ENCODE peak calls at places on chromosomes 3 and 15, in six cellular contexts. One of them, this sample, is unnamed.

GRCh38 chr15:28929200-28929599 is 43.4 kb downstream of the APBA2 start:
- DNase-seq in HCT116: no peak
- DNase-seq in H1: no peak
- DNase-seq in SK-N-SH: no peak
- DNase-seq in K562: no peak
- DNase-seq in HepG2: no peak
- DNase-seq in this sample: no peak

GRCh38 chr3:16090013-16090412 is 84.5 kb upstream of the GALNT15 start:
- DNase-seq in HCT116: no peak
- DNase-seq in H1: no peak
- DNase-seq in SK-N-SH: no peak
- DNase-seq in K562: no peak
- DNase-seq in HepG2: peak
- DNase-seq in this sample: no peak

GRCh38 chr3:197546307-197547085 is 9.3 kb downstream of the BDH1 start:
- DNase-seq in HCT116: no peak
- DNase-seq in H1: no peak
- DNase-seq in SK-N-SH: no peak
- DNase-seq in K562: no peak
- DNase-seq in HepG2: no peak
- DNase-seq in this sample: no peak

GRCh38 chr3:188362405-188362831 is 208.5 kb downstream of the LPP start:
- DNase-seq in HCT116: peak
- DNase-seq in H1: no peak
- DNase-seq in SK-N-SH: no peak
- DNase-seq in K562: no peak
- DNase-seq in HepG2: peak
- DNase-seq in this sample: no peak

GRCh38 chr3:149174901-149175300 is 45.5 kb downstream of the HPS3 start:
- DNase-seq in HCT116: no peak
- DNase-seq in H1: no peak
- DNase-seq in SK-N-SH: no peak
- DNase-seq in K562: no peak
- DNase-seq in HepG2: no peak
- DNase-seq in this sample: no peak

GRCh38 chr3:115092220-115092791 is 54.8 kb downstream of the ZBTB20 start:
- DNase-seq in HCT116: peak
- DNase-seq in H1: no peak
- DNase-seq in SK-N-SH: peak
- DNase-seq in K562: peak
- DNase-seq in HepG2: peak
- DNase-seq in this sample: peak

GRCh38 chr3:78899846-78900245 is 868.0 kb downstream of the ROBO1 start:
- DNase-seq in HCT116: no peak
- DNase-seq in H1: no peak
- DNase-seq in SK-N-SH: no peak
- DNase-seq in K562: no peak
- DNase-seq in HepG2: no peak
- DNase-seq in this sample: no peak

GRCh38 chr3:41482134-41482533 is 282.8 kb downstream of the CTNNB1 start:
- DNase-seq in HCT116: no peak
- DNase-seq in H1: no peak
- DNase-seq in SK-N-SH: no peak
- DNase-seq in K562: no peak
- DNase-seq in HepG2: no peak
- DNase-seq in this sample: no peak

DNA sequence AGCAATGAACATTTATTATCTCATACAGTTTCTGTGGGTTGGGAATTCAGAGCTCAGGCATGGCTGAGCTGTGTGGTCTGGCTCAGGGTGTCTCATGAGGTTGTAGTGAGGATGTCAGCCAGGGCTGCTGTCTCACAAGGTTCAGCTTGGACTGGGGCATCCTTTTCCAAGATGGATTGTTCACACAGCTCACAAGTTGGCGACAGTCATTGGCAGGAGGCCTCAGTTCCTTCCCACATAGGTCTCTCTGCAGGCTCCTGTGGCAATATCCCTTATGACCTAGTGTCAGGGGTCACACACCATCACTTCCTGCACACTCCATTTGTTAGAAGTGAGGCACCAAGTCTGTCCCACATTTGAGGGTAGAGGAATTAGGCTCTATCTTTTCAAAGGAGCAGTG is 56.0 kb downstream of the RPLP1 start:
- DNase-seq in HCT116: no peak
- DNase-seq in H1: no peak
- DNase-seq in SK-N-SH: no peak
- DNase-seq in K562: no peak
- DNase-seq in HepG2: no peak
- DNase-seq in this sample: no peak
- TF ChIP-seq JUND in HCT116: no peak
- TF ChIP-seq JUND in H1: no peak
- TF ChIP-seq JUND in SK-N-SH: no peak
- TF ChIP-seq JUND in K562: no peak
- TF ChIP-seq JUND in HepG2: no peak
- TF ChIP-seq JUND in this sample: no peak

GRCh38 chr3:140899363-140899762 is 42.3 kb upstream of the SLC25A36 start:
- DNase-seq in HCT116: no peak
- DNase-seq in H1: no peak
- DNase-seq in SK-N-SH: no peak
- DNase-seq in K562: no peak
- DNase-seq in HepG2: no peak
- DNase-seq in this sample: no peak

GRCh38 chr3:140896997-140897396 is 44.6 kb upstream of the SLC25A36 start:
- DNase-seq in HCT116: no peak
- DNase-seq in H1: no peak
- DNase-seq in SK-N-SH: no peak
- DNase-seq in K562: no peak
- DNase-seq in HepG2: no peak
- DNase-seq in this sample: no peak

GRCh38 chr3:140902791-140903190 is 38.8 kb upstream of the SLC25A36 start:
- DNase-seq in HCT116: no peak
- DNase-seq in H1: no peak
- DNase-seq in SK-N-SH: no peak
- DNase-seq in K562: no peak
- DNase-seq in HepG2: no peak
- DNase-seq in this sample: no peak

GRCh38 chr3:140903196-140903595 is 38.4 kb upstream of the SLC25A36 start:
- DNase-seq in HCT116: no peak
- DNase-seq in H1: no peak
- DNase-seq in SK-N-SH: no peak
- DNase-seq in K562: no peak
- DNase-seq in HepG2: no peak
- DNase-seq in this sample: no peak

DNA sequence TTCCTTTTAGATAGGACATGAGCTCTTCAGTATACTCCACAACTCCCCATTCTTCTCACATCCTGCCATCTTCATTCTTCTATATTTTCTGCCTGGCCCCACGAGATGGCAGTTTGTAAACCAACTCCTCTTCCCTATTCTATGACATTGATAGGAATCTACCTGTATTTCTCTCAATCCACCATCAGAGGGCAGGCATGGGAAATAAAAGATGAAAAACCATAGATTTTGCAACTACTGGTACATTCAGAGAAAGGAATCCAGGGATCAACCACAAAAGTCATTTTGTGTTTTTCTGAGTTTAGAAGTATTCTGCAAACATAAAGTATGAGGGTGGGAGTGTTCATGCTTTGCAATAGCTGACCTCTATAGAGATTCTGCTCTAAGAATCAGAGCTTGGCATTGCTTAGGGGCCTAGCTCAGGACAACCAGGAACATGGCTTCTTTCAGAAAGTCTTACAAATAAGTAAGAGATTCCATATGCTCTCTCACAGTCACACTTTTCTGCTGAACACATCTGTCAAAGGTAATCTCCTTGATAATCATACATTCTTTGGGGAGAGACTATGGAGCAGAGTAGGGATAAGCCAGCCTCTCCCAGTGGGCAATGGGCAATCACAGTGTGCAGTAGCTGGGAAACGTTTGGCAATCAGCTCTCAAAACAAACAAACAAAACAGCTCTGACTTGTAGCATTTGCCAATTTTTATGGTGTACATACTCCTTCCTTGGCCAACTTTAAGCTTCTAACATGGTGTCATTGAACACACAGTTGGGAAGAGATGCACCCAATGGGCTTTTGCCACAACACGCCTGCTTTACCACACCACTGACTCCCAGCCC is 43.1 kb upstream of the SLC25A36 start:
- DNase-seq in HCT116: peak
- DNase-seq in H1: no peak
- DNase-seq in SK-N-SH: peak
- DNase-seq in K562: peak
- DNase-seq in HepG2: peak
- DNase-seq in this sample: peak
- TF ChIP-seq JUND in HCT116: no peak
- TF ChIP-seq JUND in H1: no peak
- TF ChIP-seq JUND in SK-N-SH: no peak
- TF ChIP-seq JUND in K562: no peak
- TF ChIP-seq JUND in HepG2: no peak
- TF ChIP-seq JUND in this sample: no peak

GRCh38 chr15:42331235-42331634 is 28.1 kb upstream of the CAPN3 start:
- DNase-seq in HCT116: no peak
- DNase-seq in H1: no peak
- DNase-seq in SK-N-SH: no peak
- DNase-seq in K562: no peak
- DNase-seq in HepG2: no peak
- DNase-seq in this sample: no peak
- TF ChIP-seq JUND in HCT116: no peak
- TF ChIP-seq JUND in H1: no peak
- TF ChIP-seq JUND in SK-N-SH: no peak
- TF ChIP-seq JUND in K562: no peak
- TF ChIP-seq JUND in HepG2: no peak
- TF ChIP-seq JUND in this sample: no peak

GRCh38 chr3:117788499-117788898 is 1078.9 kb downstream of the TUSC7 start:
- DNase-seq in HCT116: no peak
- DNase-seq in H1: peak
- DNase-seq in SK-N-SH: no peak
- DNase-seq in K562: no peak
- DNase-seq in HepG2: no peak
- DNase-seq in this sample: no peak
- TF ChIP-seq JUND in HCT116: no peak
- TF ChIP-seq JUND in H1: no peak
- TF ChIP-seq JUND in SK-N-SH: no peak
- TF ChIP-seq JUND in K562: no peak
- TF ChIP-seq JUND in HepG2: no peak
- TF ChIP-seq JUND in this sample: no peak

GRCh38 chr3:102159810-102160451 is 274.9 kb upstream of the ZPLD1 start:
- DNase-seq in HCT116: no peak
- DNase-seq in H1: no peak
- DNase-seq in SK-N-SH: no peak
- DNase-seq in K562: no peak
- DNase-seq in HepG2: no peak
- DNase-seq in this sample: no peak

GRCh38 chr3:102162251-102162650 is 272.6 kb upstream of the ZPLD1 start:
- DNase-seq in HCT116: no peak
- DNase-seq in H1: no peak
- DNase-seq in SK-N-SH: no peak
- DNase-seq in K562: no peak
- DNase-seq in HepG2: no peak
- DNase-seq in this sample: no peak

GRCh38 chr3:102156426-102156825 is 278.4 kb upstream of the ZPLD1 start:
- DNase-seq in HCT116: no peak
- DNase-seq in H1: no peak
- DNase-seq in SK-N-SH: no peak
- DNase-seq in K562: no peak
- DNase-seq in HepG2: no peak
- DNase-seq in this sample: no peak

GRCh38 chr3:102161362-102162006 is 273.3 kb upstream of the ZPLD1 start:
- DNase-seq in HCT116: no peak
- DNase-seq in H1: no peak
- DNase-seq in SK-N-SH: no peak
- DNase-seq in K562: no peak
- DNase-seq in HepG2: no peak
- DNase-seq in this sample: no peak

DNA sequence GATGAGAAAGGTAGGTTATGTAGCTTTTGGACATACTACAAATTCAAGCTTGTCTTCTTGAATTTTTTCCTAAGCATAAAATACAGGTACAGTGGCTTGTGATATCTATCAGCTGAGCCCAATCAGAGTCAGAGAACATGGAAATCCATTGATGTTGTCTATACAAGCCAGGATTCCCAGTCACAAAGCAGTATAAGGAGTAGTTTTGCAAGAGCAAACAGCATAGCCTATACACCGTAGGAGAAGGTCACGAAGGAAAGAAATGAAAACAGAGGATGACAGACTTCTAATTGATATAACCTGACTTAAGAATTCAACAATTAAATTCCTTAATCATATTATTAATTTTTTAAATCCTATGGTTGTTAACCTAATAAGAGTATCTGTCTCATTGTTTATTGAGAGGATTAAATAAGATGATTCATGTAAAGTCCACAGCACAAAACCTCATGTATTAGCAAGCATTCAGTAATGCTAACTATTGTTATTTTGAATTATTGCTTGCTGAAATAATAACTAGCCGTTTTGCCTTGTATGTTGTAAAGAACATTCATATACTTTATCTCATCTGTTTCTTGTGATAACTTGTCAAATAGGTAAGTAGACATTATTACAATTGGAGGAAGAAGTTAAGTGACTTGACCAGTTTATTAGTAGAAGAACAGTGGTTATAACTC is 276.6 kb upstream of the ZPLD1 start:
- DNase-seq in HCT116: no peak
- DNase-seq in H1: no peak
- DNase-seq in SK-N-SH: no peak
- DNase-seq in K562: no peak
- DNase-seq in HepG2: no peak
- DNase-seq in this sample: no peak
- TF ChIP-seq JUND in HCT116: no peak
- TF ChIP-seq JUND in H1: no peak
- TF ChIP-seq JUND in SK-N-SH: no peak
- TF ChIP-seq JUND in K562: no peak
- TF ChIP-seq JUND in HepG2: no peak
- TF ChIP-seq JUND in this sample: no peak

DNA sequence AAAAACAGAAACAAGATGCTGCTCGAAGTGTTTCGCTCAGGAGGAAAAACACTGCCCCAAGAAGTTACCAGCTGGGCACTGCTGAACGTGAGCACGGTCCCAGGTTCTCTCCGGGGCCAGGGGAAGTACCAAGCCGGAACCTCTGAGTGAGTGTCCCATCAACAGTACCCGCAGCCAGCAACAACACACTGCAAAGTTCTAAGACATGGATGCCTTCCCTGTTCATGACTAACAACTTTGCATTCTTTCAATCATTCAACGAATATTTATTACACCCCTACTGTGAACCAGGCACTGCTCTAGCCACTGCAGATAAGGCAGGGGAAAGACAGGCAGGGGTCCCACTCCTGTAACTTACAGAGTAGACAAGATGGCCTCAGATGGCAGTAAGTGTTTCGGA is 98.7 kb downstream of the XXYLT1 start:
- DNase-seq in HCT116: no peak
- DNase-seq in H1: no peak
- DNase-seq in SK-N-SH: no peak
- DNase-seq in K562: no peak
- DNase-seq in HepG2: no peak
- DNase-seq in this sample: no peak
- TF ChIP-seq JUND in HCT116: no peak
- TF ChIP-seq JUND in H1: no peak
- TF ChIP-seq JUND in SK-N-SH: no peak
- TF ChIP-seq JUND in K562: no peak
- TF ChIP-seq JUND in HepG2: no peak
- TF ChIP-seq JUND in this sample: no peak